ENCODE peak calls at places on chromosome X, in five cellular contexts. D, K, W, Q and H are unnamed samples.

GRCh38 chrX:153642655-153643430 is 4.2 kb upstream of the DUSP9 start:
- DNase-seq in D (no peak), K (peak; percentile 20), W (no peak), Q (no peak), H (no peak)

GRCh38 chrX:149495573-149496071 is 9.5 kb downstream of the IDS start:
- DNase-seq in D (no peak), K (no peak), W (peak; percentile 89), Q (no peak), H (peak; percentile 17)

GRCh38 chrX:71291381-71291780 is 7.9 kb downstream of the NONO start:
- DNase-seq in D (no peak), K (no peak), W (peak; percentile 33), Q (no peak), H (no peak)

GRCh38 chrX:15299945-15300851 is 15.2 kb downstream of the ASB11 start:
- DNase-seq in D (peak; percentile 0), K (no peak), W (peak; percentile 12), Q (no peak), H (peak; percentile 53)

GRCh38 chrX:63349307-63349706 is 1.8 kb downstream of the SPIN4 start:
- DNase-seq in D (no peak), K (no peak), W (no peak), Q (no peak), H (no peak)

GRCh38 chrX:137428777-137429564 is 137.0 kb upstream of the ZIC3 start:
- DNase-seq in D (no peak), K (peak; percentile 43), W (no peak), Q (peak; percentile 77), H (no peak)

GRCh38 chrX:55709735-55710134 is 7.8 kb upstream of the RRAGB start:
- DNase-seq in D (no peak), K (no peak), W (no peak), Q (no peak), H (no peak)

GRCh38 chrX:103556941-103557340 is 28.4 kb upstream of the TCEAL4 start:
- DNase-seq in D (no peak), K (peak; percentile 48), W (no peak), Q (no peak), H (no peak)

GRCh38 chrX:63471004-63471403 is 119.9 kb upstream of the SPIN4 start:
- DNase-seq in D (no peak), K (no peak), W (no peak), Q (no peak), H (no peak)

GRCh38 chrX:71053217-71053621 is 14.9 kb downstream of the SNX12 start:
- DNase-seq in D (peak; percentile 62), K (peak; percentile 90), W (no peak), Q (peak; percentile 69), H (no peak)

GRCh38 chrX:139158256-139158655 is 372.3 kb upstream of the F9 start:
- DNase-seq in D (no peak), K (no peak), W (no peak), Q (no peak), H (no peak)

DNA sequence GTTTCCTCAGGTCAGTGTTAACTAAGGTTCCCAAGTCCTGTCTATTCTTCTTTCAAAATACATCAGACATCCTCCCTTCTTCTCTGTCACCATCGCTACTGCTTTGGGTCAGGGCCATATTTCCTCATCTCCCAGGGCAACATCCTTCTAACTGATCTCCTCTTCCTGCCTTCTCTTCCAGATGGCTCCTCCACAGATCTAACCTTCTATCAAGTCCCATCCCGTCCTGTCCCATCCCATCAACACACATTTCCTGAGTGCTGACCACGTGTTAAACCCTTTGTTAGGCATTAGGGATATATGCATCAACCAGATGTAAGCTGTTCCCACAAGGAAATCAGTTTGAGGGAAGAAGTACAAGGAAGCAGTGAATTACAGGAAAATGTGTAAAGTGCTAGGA is 25.9 kb downstream of the PLAC1 start:
- DNase-seq in D (no peak), K (no peak), W (no peak), Q (no peak), H (no peak)
- H4K8ac ChIP-seq in D (no peak overlapping the region), K (no peak overlapping the region), W (no peak overlapping the region), Q (no peak overlapping the region), H (no peak overlapping the region)

GRCh38 chrX:23841847-23842522 is 59.0 kb downstream of the SAT1 start:
- DNase-seq in D (no peak), K (no peak), W (no peak), Q (no peak), H (peak; percentile 75)
- H2BK12ac ChIP-seq in D (no peak overlapping the region), K (no peak overlapping the region), W (no peak overlapping the region), Q (no peak overlapping the region), H (no peak overlapping the region)

DNA sequence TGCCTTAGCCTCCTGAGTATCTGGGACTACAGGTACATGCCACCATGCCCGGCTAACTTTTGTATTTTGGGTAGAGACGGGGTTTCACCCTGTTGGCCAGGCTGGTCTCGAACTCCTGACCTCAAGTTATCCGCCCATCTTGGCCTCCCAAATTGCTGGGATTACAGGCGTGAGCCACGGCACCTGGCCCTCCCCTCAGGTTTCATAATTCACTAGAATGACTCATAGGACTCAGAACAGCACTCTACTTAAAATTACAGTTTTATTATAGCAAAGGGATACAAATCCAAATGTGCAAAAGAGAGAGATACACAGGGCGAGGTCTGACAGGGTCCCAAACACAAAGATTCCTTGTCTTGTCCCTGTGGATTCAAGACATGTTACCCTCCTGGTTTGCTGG is 5.0 kb downstream of the YIPF6 start:
- DNase-seq in D (no peak), K (no peak), W (no peak), Q (no peak), H (peak; percentile 65)
- H3K4me1 ChIP-seq in D (no peaks in the 10 kb centered on the region), K (no peaks in the 10 kb centered on the region), W (peaks cover 3% of the 10 kb centered on the region), Q (no peaks in the 10 kb centered on the region), H (no peaks in the 10 kb centered on the region)

GRCh38 chrX:101051153-101051548 is 760 bp downstream of the TRMT2B start:
- DNase-seq in D (no peak), K (no peak), W (no peak), Q (no peak), H (no peak)
- H4K8ac ChIP-seq in D (no peak overlapping the region), K (no peak overlapping the region), W (peak overlapping the region; percentile 75), Q (no peak overlapping the region), H (peak overlapping the region; percentile 93)

DNA sequence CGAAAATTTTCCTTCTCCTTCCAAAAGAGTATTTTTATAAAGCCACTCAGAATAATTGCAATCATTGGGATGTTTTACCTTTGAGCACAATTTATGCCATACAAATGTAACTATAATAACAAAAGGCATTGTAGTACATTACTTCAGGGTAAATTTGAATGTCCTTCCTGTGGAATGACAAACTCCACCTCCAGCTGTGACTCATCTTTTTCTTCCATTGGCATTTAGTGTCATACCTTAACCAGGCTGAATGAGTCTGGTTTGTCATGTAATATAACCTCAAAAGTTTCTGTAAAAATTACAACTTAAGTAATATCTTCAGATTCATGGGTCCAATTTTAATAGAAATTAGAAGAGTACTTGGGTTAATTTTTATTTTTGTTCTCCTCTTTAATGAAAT is 93.3 kb downstream of the TMEM47 start:
- DNase-seq in D (no peak), K (no peak), W (no peak), Q (no peak), H (no peak)
- H2BK12ac ChIP-seq in D (no peak overlapping the region), K (no peak overlapping the region), W (no peak overlapping the region), Q (no peak overlapping the region), H (no peak overlapping the region)

GRCh38 chrX:46327229-46328081 is 217.8 kb downstream of the ZNF674 start:
- DNase-seq in D (peak; percentile 76), K (peak; percentile 93), W (peak; percentile 1), Q (peak; percentile 56), H (peak; percentile 5)

GRCh38 chrX:46328133-46328532 is 217.1 kb downstream of the ZNF674 start:
- DNase-seq in D (no peak), K (no peak), W (no peak), Q (no peak), H (no peak)

GRCh38 chrX:46333550-46333949 is 211.7 kb downstream of the ZNF674 start:
- DNase-seq in D (no peak), K (no peak), W (no peak), Q (no peak), H (no peak)

GRCh38 chrX:46330981-46331380 is 214.2 kb downstream of the ZNF674 start:
- DNase-seq in D (no peak), K (no peak), W (no peak), Q (no peak), H (no peak)

DNA sequence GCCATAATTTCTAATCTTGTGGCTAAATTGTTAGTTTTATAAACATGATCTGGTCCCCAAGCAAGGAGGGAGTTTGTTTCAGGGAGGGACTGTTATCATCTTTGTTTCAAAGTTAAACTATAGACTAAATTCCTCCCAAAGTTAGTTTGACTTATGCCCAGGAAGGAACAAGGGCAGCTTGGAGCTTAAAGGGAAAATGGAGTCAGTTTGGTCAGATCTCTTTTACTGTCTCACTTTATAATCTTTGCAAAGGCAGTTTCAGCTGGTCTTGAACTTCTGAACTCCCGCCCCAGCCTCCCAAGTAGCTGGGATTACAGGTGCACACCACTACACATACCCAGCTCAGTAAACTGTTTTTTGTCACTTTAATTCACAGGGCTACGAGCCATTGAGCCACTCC is 214.7 kb downstream of the ZNF674 start:
- DNase-seq in D (no peak), K (no peak), W (no peak), Q (no peak), H (no peak)
- H3K4me1 ChIP-seq in D (peaks cover 4% of the 10 kb centered on the region), K (peaks cover 11% of the 10 kb centered on the region), W (peaks cover 6% of the 10 kb centered on the region), Q (peaks cover 2% of the 10 kb centered on the region), H (peaks cover 25% of the 10 kb centered on the region)

DNA sequence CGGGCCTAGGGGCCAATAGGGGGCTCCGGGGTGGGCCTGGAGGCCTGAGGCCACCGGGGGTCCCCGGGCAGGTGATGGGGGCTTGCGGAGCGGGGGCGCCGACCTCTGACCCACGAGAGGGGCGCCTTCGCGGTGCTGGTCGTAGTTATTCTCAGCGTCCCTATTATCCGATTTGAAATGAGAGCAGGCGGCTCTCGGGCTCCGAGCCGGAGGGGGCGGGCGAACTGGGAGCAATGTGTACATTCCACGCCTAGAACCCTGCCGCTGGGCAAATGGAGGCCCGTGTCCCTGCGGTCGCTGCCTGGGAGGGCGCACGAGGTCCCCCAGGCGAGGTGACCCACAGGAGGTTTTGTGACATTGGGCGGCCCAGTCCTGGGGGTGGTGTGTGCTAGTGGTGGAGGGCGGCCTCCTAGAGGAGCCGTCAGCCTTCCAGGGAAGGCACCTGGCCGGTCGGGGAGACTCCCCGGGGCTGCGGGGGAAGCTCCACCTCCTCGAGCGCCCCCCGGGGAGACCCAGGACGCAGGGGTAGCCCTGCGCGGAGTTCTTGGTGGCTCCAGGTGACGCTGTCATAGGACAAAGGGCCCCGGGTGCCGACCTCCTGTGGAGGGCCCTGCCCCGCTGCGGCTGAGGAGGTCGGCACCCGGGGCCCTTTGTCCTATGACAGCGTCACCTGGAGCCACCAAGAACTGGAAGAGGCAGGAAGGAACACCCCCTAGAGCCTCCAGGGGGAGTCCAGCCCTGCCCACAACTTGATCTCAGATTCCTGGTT is 102.6 kb upstream of the PRKX start:
- DNase-seq in D (peak; percentile 20), K (peak; percentile 58), W (peak; percentile 34), Q (peak; percentile 62), H (peak; percentile 27)
- H4K8ac ChIP-seq in D (no peak overlapping the region), K (no peak overlapping the region), W (peak overlapping the region; percentile 88), Q (no peak overlapping the region), H (peak overlapping the region; percentile 71)

DNA sequence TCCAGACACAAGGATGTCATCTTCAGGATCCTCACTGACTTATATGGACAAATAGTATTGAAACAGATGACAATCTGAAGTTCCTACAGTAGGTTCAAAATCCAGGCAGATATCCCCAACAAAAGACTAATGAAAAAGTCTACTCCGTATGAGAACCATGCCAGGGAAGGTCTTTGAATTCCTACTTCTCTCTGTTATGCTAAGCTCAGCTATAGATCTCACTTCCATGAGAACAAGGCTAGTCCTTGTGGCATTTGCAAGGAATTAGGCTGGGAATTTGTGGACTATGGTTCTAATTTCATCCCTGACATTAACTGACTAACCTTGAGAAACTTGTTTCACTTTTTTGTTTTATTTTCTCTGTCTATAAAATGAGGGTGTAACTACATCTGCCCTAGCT is 229.8 kb downstream of the IL1RAPL2 start:
- DNase-seq in D (no peak), K (no peak), W (no peak), Q (no peak), H (no peak)
- H2BK12ac ChIP-seq in D (no peak overlapping the region), K (no peak overlapping the region), W (no peak overlapping the region), Q (no peak overlapping the region), H (no peak overlapping the region)

GRCh38 chrX:7107968-7108480 is 39.5 kb upstream of the STS start:
- DNase-seq in D (no peak), K (no peak), W (no peak), Q (no peak), H (no peak)
- H3K4me1 ChIP-seq in D (peaks cover 6% of the 10 kb centered on the region), K (peaks cover 7% of the 10 kb centered on the region), W (peaks cover 4% of the 10 kb centered on the region), Q (no peaks in the 10 kb centered on the region), H (peaks cover 3% of the 10 kb centered on the region)